ENCODE peak calls at places on chromosomes 13 and 19, in seven cellular contexts. K is stimulated activated CD8-positive, alpha-beta memory T cell treated with anti-CD3 and anti-CD28 coated beads, Interleukin-2, amount 100 ng/mL, for 48 hours; A is aorta; V is ELR; B is activated naive CD8-positive, alpha-beta T cell treated with anti-CD3 and anti-CD28 coated beads for 36 hours; R is NCI-H460; W is kidney tubule cell. U is an unnamed sample.
A peak's percentile ranks its signal among the peaks of the same experiment; 100 is the strongest.

GRCh38 chr19:18392417-18392816 is 5.0 kb downstream of the LRRC25 start:
- DNase-seq in K (no peak), A (peak; percentile 82), V (no peak), B (no peak), R (no peak), W (no peak), U (no peak)

GRCh38 chr13:44106231-44107152 is 226.8 kb downstream of the LACC1 start:
- DNase-seq in K (no peak), A (no peak), V (no peak), B (no peak), R (no peak), W (no peak), U (no peak)

GRCh38 chr19:44774614-44775013 is 3.1 kb upstream of the CBLC start:
- DNase-seq in K (no peak), A (no peak), V (peak; percentile 26), B (no peak), R (no peak), W (no peak), U (no peak)

GRCh38 chr13:98905199-98905598 is 72.7 kb downstream of the DOCK9 start:
- DNase-seq in K (no peak), A (no peak), V (no peak), B (no peak), R (no peak), W (no peak), U (no peak)

GRCh38 chr13:103694033-103694432 is 627.8 kb upstream of the SLC10A2 start:
- DNase-seq in K (no peak), A (no peak), V (no peak), B (no peak), R (no peak), W (no peak), U (no peak)

GRCh38 chr13:48769107-48769704 is 115.5 kb downstream of the CYSLTR2 start:
- DNase-seq in K (peak; percentile 66), A (peak; percentile 76), V (peak; percentile 90), B (peak; percentile 66), R (peak; percentile 84), W (peak; percentile 87), U (peak; percentile 80)

GRCh38 chr19:1000095-1000494 is at the start of gene GRIN3B:
- DNase-seq in K (peak; percentile 68), A (no peak), V (peak; percentile 60), B (peak; percentile 66), R (peak; percentile 25), W (peak; percentile 63), U (peak; percentile 33)

GRCh38 chr19:10424011-10424637 is 3.8 kb downstream of the PDE4A start:
- DNase-seq in K (peak; percentile 55), A (peak; percentile 87), V (peak; percentile 81), B (peak; percentile 76), R (peak; percentile 70), W (peak; percentile 80), U (peak; percentile 40)

GRCh38 chr13:58994077-58994476 is 1169.7 kb downstream of the DIAPH3 start:
- DNase-seq in K (no peak), A (no peak), V (no peak), B (no peak), R (no peak), W (no peak), U (no peak)

GRCh38 chr13:114311387-114311786 is 2.9 kb upstream of the CHAMP1 start:
- DNase-seq in K (no peak), A (no peak), V (no peak), B (no peak), R (no peak), W (no peak), U (no peak)

GRCh38 chr19:15859187-15859586 is 38.7 kb downstream of the CYP4F2 start:
- DNase-seq in K (no peak), A (no peak), V (no peak), B (no peak), R (no peak), W (no peak), U (no peak)

GRCh38 chr19:13428352-13428751 is 77.9 kb downstream of the CACNA1A start:
- DNase-seq in K (no peak), A (no peak), V (peak; percentile 56), B (no peak), R (no peak), W (peak; percentile 21), U (no peak)

GRCh38 chr19:7013678-7014077 is 7.6 kb downstream of the MBD3L2B start:
- DNase-seq in K (no peak), A (no peak), V (peak; percentile 51), B (no peak), R (no peak), W (peak; percentile 88), U (peak; percentile 66)

GRCh38 chr19:29211562-29212416 is 1.2 kb downstream of the UQCRFS1 start:
- DNase-seq in K (no peak), A (no peak), V (peak; percentile 40), B (peak; percentile 2), R (no peak), W (peak; percentile 27), U (no peak)

GRCh38 chr13:24053505-24054251 is 106.8 kb upstream of the SPATA13 start:
- DNase-seq in K (peak; percentile 45), A (no peak), V (peak; percentile 82), B (peak; percentile 59), R (peak; percentile 62), W (peak; percentile 85), U (peak; percentile 65)

GRCh38 chr13:27362064-27362751 is 62.2 kb upstream of the GTF3A start:
- DNase-seq in K (peak; percentile 72), A (peak; percentile 90), V (peak; percentile 82), B (peak; percentile 84), R (peak; percentile 69), W (peak; percentile 85), U (peak; percentile 52)

GRCh38 chr19:16938211-16938610 is 49.4 kb downstream of the F2RL3 start:
- DNase-seq in K (no peak), A (no peak), V (no peak), B (no peak), R (no peak), W (no peak), U (no peak)

GRCh38 chr13:20616059-20616797 is 49.3 kb downstream of the IFT88 start:
- DNase-seq in K (no peak), A (no peak), V (peak; percentile 97), B (no peak), R (peak; percentile 40), W (peak; percentile 62), U (peak; percentile 95)

GRCh38 chr19:49932041-49932451 is 2.7 kb upstream of the NUP62 start:
- DNase-seq in K (no peak), A (no peak), V (no peak), B (no peak), R (no peak), W (peak; percentile 90), U (peak; percentile 88)

GRCh38 chr19:12792048-12792852 is 964 bp downstream of the JUNB start:
- DNase-seq in K (peak; percentile 59), A (peak; percentile 84), V (peak; percentile 79), B (peak; percentile 85), R (no peak), W (peak; percentile 76), U (no peak)

GRCh38 chr19:40640744-40641143 is 39.6 kb downstream of the LTBP4 start:
- DNase-seq in K (no peak), A (peak; percentile 66), V (no peak), B (no peak), R (no peak), W (peak; percentile 49), U (peak; percentile 17)

U was measured in bronchial epithelial cell.